ENCODE peak calls at places on chromosomes 12 and 14, in four cellular contexts. One of them, this sample, is unnamed.

GRCh38 chr12:16555630-16556029 is 50.3 kb downstream of the LMO3 start:
- DNase-seq in stimulated activated CD4-positive, alpha-beta T cell treated with anti-CD3 and anti-CD28 coated beads, Interleukin-12 subunit alpha, Interleukin-12 subunit beta, amount 100 ng/mL, for 24 hours: no peak
- DNase-seq in activated CD4-positive, alpha-beta memory T cell treated with anti-CD3 and anti-CD28 coated beads for 36 hours: no peak
- DNase-seq in WTC11: peak
- DNase-seq in this sample: no peak

GRCh38 chr12:125065753-125066570 is 727 bp downstream of the AACS start:
- DNase-seq in stimulated activated CD4-positive, alpha-beta T cell treated with anti-CD3 and anti-CD28 coated beads, Interleukin-12 subunit alpha, Interleukin-12 subunit beta, amount 100 ng/mL, for 24 hours: no peak
- DNase-seq in activated CD4-positive, alpha-beta memory T cell treated with anti-CD3 and anti-CD28 coated beads for 36 hours: no peak
- DNase-seq in WTC11: no peak
- DNase-seq in this sample: no peak

GRCh38 chr14:35416108-35416750 is 11.7 kb upstream of the NFKBIA start:
- DNase-seq in stimulated activated CD4-positive, alpha-beta T cell treated with anti-CD3 and anti-CD28 coated beads, Interleukin-12 subunit alpha, Interleukin-12 subunit beta, amount 100 ng/mL, for 24 hours: peak
- DNase-seq in activated CD4-positive, alpha-beta memory T cell treated with anti-CD3 and anti-CD28 coated beads for 36 hours: peak
- DNase-seq in WTC11: no peak
- DNase-seq in this sample: peak

GRCh38 chr14:76904100-76904739 is 78.0 kb downstream of the LRRC74A start:
- DNase-seq in stimulated activated CD4-positive, alpha-beta T cell treated with anti-CD3 and anti-CD28 coated beads, Interleukin-12 subunit alpha, Interleukin-12 subunit beta, amount 100 ng/mL, for 24 hours: no peak
- DNase-seq in activated CD4-positive, alpha-beta memory T cell treated with anti-CD3 and anti-CD28 coated beads for 36 hours: no peak
- DNase-seq in WTC11: no peak
- DNase-seq in this sample: no peak

GRCh38 chr12:45655186-45655585 is 74.3 kb upstream of the ARID2 start:
- DNase-seq in stimulated activated CD4-positive, alpha-beta T cell treated with anti-CD3 and anti-CD28 coated beads, Interleukin-12 subunit alpha, Interleukin-12 subunit beta, amount 100 ng/mL, for 24 hours: peak
- DNase-seq in activated CD4-positive, alpha-beta memory T cell treated with anti-CD3 and anti-CD28 coated beads for 36 hours: peak
- DNase-seq in WTC11: no peak
- DNase-seq in this sample: peak

GRCh38 chr14:66001356-66001755 is 484.8 kb upstream of the CCDC196 start:
- DNase-seq in stimulated activated CD4-positive, alpha-beta T cell treated with anti-CD3 and anti-CD28 coated beads, Interleukin-12 subunit alpha, Interleukin-12 subunit beta, amount 100 ng/mL, for 24 hours: no peak
- DNase-seq in activated CD4-positive, alpha-beta memory T cell treated with anti-CD3 and anti-CD28 coated beads for 36 hours: no peak
- DNase-seq in WTC11: no peak
- DNase-seq in this sample: no peak

GRCh38 chr14:89004195-89004594 is 179.7 kb downstream of the TTC8 start:
- DNase-seq in stimulated activated CD4-positive, alpha-beta T cell treated with anti-CD3 and anti-CD28 coated beads, Interleukin-12 subunit alpha, Interleukin-12 subunit beta, amount 100 ng/mL, for 24 hours: no peak
- DNase-seq in activated CD4-positive, alpha-beta memory T cell treated with anti-CD3 and anti-CD28 coated beads for 36 hours: no peak
- DNase-seq in WTC11: no peak
- DNase-seq in this sample: no peak

GRCh38 chr12:112005419-112006395 is 7.3 kb downstream of the TMEM116 start:
- DNase-seq in stimulated activated CD4-positive, alpha-beta T cell treated with anti-CD3 and anti-CD28 coated beads, Interleukin-12 subunit alpha, Interleukin-12 subunit beta, amount 100 ng/mL, for 24 hours: no peak
- DNase-seq in activated CD4-positive, alpha-beta memory T cell treated with anti-CD3 and anti-CD28 coated beads for 36 hours: no peak
- DNase-seq in WTC11: peak
- DNase-seq in this sample: no peak

GRCh38 chr12:65192963-65193516 is 23.7 kb downstream of the LEMD3 start:
- DNase-seq in stimulated activated CD4-positive, alpha-beta T cell treated with anti-CD3 and anti-CD28 coated beads, Interleukin-12 subunit alpha, Interleukin-12 subunit beta, amount 100 ng/mL, for 24 hours: no peak
- DNase-seq in activated CD4-positive, alpha-beta memory T cell treated with anti-CD3 and anti-CD28 coated beads for 36 hours: no peak
- DNase-seq in WTC11: no peak
- DNase-seq in this sample: no peak

GRCh38 chr12:120012067-120012621 is 23.1 kb downstream of the BICDL1 start:
- DNase-seq in stimulated activated CD4-positive, alpha-beta T cell treated with anti-CD3 and anti-CD28 coated beads, Interleukin-12 subunit alpha, Interleukin-12 subunit beta, amount 100 ng/mL, for 24 hours: peak
- DNase-seq in activated CD4-positive, alpha-beta memory T cell treated with anti-CD3 and anti-CD28 coated beads for 36 hours: peak
- DNase-seq in WTC11: no peak
- DNase-seq in this sample: peak

GRCh38 chr12:82314406-82314892 is 43.7 kb downstream of the CCDC59 start:
- DNase-seq in stimulated activated CD4-positive, alpha-beta T cell treated with anti-CD3 and anti-CD28 coated beads, Interleukin-12 subunit alpha, Interleukin-12 subunit beta, amount 100 ng/mL, for 24 hours: no peak
- DNase-seq in activated CD4-positive, alpha-beta memory T cell treated with anti-CD3 and anti-CD28 coated beads for 36 hours: no peak
- DNase-seq in WTC11: peak
- DNase-seq in this sample: no peak

GRCh38 chr12:26473291-26473690 is 277.9 kb downstream of the SSPN start:
- DNase-seq in stimulated activated CD4-positive, alpha-beta T cell treated with anti-CD3 and anti-CD28 coated beads, Interleukin-12 subunit alpha, Interleukin-12 subunit beta, amount 100 ng/mL, for 24 hours: no peak
- DNase-seq in activated CD4-positive, alpha-beta memory T cell treated with anti-CD3 and anti-CD28 coated beads for 36 hours: no peak
- DNase-seq in WTC11: no peak
- DNase-seq in this sample: no peak

GRCh38 chr12:52221912-52222457 is 11.1 kb upstream of the KRT7 start:
- DNase-seq in stimulated activated CD4-positive, alpha-beta T cell treated with anti-CD3 and anti-CD28 coated beads, Interleukin-12 subunit alpha, Interleukin-12 subunit beta, amount 100 ng/mL, for 24 hours: peak
- DNase-seq in activated CD4-positive, alpha-beta memory T cell treated with anti-CD3 and anti-CD28 coated beads for 36 hours: peak
- DNase-seq in WTC11: peak
- DNase-seq in this sample: peak

GRCh38 chr12:27814851-27815591 is 35.0 kb upstream of the MANSC4 start:
- DNase-seq in stimulated activated CD4-positive, alpha-beta T cell treated with anti-CD3 and anti-CD28 coated beads, Interleukin-12 subunit alpha, Interleukin-12 subunit beta, amount 100 ng/mL, for 24 hours: no peak
- DNase-seq in activated CD4-positive, alpha-beta memory T cell treated with anti-CD3 and anti-CD28 coated beads for 36 hours: no peak
- DNase-seq in WTC11: no peak
- DNase-seq in this sample: no peak

GRCh38 chr14:24806061-24806678 is 172.2 kb upstream of the GZMB start:
- DNase-seq in stimulated activated CD4-positive, alpha-beta T cell treated with anti-CD3 and anti-CD28 coated beads, Interleukin-12 subunit alpha, Interleukin-12 subunit beta, amount 100 ng/mL, for 24 hours: peak
- DNase-seq in activated CD4-positive, alpha-beta memory T cell treated with anti-CD3 and anti-CD28 coated beads for 36 hours: peak
- DNase-seq in WTC11: peak
- DNase-seq in this sample: no peak

GRCh38 chr14:101408077-101408831 is 153.0 kb upstream of the DIO3 start:
- DNase-seq in stimulated activated CD4-positive, alpha-beta T cell treated with anti-CD3 and anti-CD28 coated beads, Interleukin-12 subunit alpha, Interleukin-12 subunit beta, amount 100 ng/mL, for 24 hours: no peak
- DNase-seq in activated CD4-positive, alpha-beta memory T cell treated with anti-CD3 and anti-CD28 coated beads for 36 hours: no peak
- DNase-seq in WTC11: no peak
- DNase-seq in this sample: no peak

GRCh38 chr14:31038521-31039166 is 12.5 kb upstream of the STRN3 start:
- DNase-seq in stimulated activated CD4-positive, alpha-beta T cell treated with anti-CD3 and anti-CD28 coated beads, Interleukin-12 subunit alpha, Interleukin-12 subunit beta, amount 100 ng/mL, for 24 hours: no peak
- DNase-seq in activated CD4-positive, alpha-beta memory T cell treated with anti-CD3 and anti-CD28 coated beads for 36 hours: no peak
- DNase-seq in WTC11: no peak
- DNase-seq in this sample: no peak

This sample was measured in activated T-helper 2 cell treated with anti-CD3 and anti-CD28 coated beads, Interferon-gamma antibody, Interleukin-2, Interleukin-4, amounts not matched to agents 10 μg/mL and 5 μg/mL and 100 μg/mL, durations not matched to agents 14 hours and 24 hours and 36 hours.